ENCODE peak calls at places on chromosomes 12 and 14, in four cellular contexts. One of them, this sample, is unnamed.

GRCh38 chr14:105910426-105910825 is 384.0 kb downstream of the TMEM121 start:
- DNase-seq in SK-N-SH: no peak
- DNase-seq in GM12878: no peak
- DNase-seq in HepG2: no peak
- DNase-seq in this sample: no peak

GRCh38 chr12:68358532-68359485 is 26.6 kb upstream of the MDM1 start:
- DNase-seq in SK-N-SH: peak
- DNase-seq in GM12878: peak
- DNase-seq in HepG2: peak
- DNase-seq in this sample: peak

GRCh38 chr14:100580316-100581227 is 6.6 kb downstream of the BEGAIN start:
- DNase-seq in SK-N-SH: peak
- DNase-seq in GM12878: no peak
- DNase-seq in HepG2: no peak
- DNase-seq in this sample: no peak

GRCh38 chr12:83042441-83043215 is 355.9 kb downstream of the TMTC2 start:
- DNase-seq in SK-N-SH: no peak
- DNase-seq in GM12878: no peak
- DNase-seq in HepG2: no peak
- DNase-seq in this sample: no peak

GRCh38 chr14:105258846-105259245 is 10.5 kb downstream of the BTBD6 start:
- DNase-seq in SK-N-SH: no peak
- DNase-seq in GM12878: no peak
- DNase-seq in HepG2: no peak
- DNase-seq in this sample: no peak

GRCh38 chr12:122308811-122309210 is 42.5 kb upstream of the VPS33A start:
- DNase-seq in SK-N-SH: no peak
- DNase-seq in GM12878: no peak
- DNase-seq in HepG2: no peak
- DNase-seq in this sample: no peak

GRCh38 chr12:90404071-90404470 is 550.9 kb downstream of the CCER1 start:
- DNase-seq in SK-N-SH: no peak
- DNase-seq in GM12878: no peak
- DNase-seq in HepG2: no peak
- DNase-seq in this sample: no peak

GRCh38 chr12:6631549-6631961 is 4.2 kb downstream of the LPAR5 start:
- DNase-seq in SK-N-SH: no peak
- DNase-seq in GM12878: no peak
- DNase-seq in HepG2: no peak
- DNase-seq in this sample: no peak

GRCh38 chr14:59852350-59852749 is 18.2 kb downstream of the RTN1 start:
- DNase-seq in SK-N-SH: no peak
- DNase-seq in GM12878: no peak
- DNase-seq in HepG2: no peak
- DNase-seq in this sample: no peak

GRCh38 chr14:100547633-100548294 is 39.5 kb downstream of the BEGAIN start:
- DNase-seq in SK-N-SH: no peak
- DNase-seq in GM12878: no peak
- DNase-seq in HepG2: no peak
- DNase-seq in this sample: no peak

GRCh38 chr12:6284273-6284672 is 26.2 kb upstream of the PLEKHG6 start:
- DNase-seq in SK-N-SH: no peak
- DNase-seq in GM12878: no peak
- DNase-seq in HepG2: no peak
- DNase-seq in this sample: no peak

GRCh38 chr12:47995976-47996375 is 8.3 kb downstream of the COL2A1 start:
- DNase-seq in SK-N-SH: no peak
- DNase-seq in GM12878: no peak
- DNase-seq in HepG2: no peak
- DNase-seq in this sample: no peak

GRCh38 chr14:65769151-65769550 is 356.6 kb downstream of the FUT8 start:
- DNase-seq in SK-N-SH: no peak
- DNase-seq in GM12878: no peak
- DNase-seq in HepG2: no peak
- DNase-seq in this sample: no peak

GRCh38 chr14:24605435-24606190 is 3.9 kb downstream of the GZMH start:
- DNase-seq in SK-N-SH: peak
- DNase-seq in GM12878: no peak
- DNase-seq in HepG2: peak
- DNase-seq in this sample: peak

GRCh38 chr14:41606249-41607118 is at the start of gene LRFN5:
- DNase-seq in SK-N-SH: peak
- DNase-seq in GM12878: no peak
- DNase-seq in HepG2: no peak
- DNase-seq in this sample: no peak

GRCh38 chr14:70555890-70556289 is 21.1 kb upstream of the ADAM20 start:
- DNase-seq in SK-N-SH: no peak
- DNase-seq in GM12878: no peak
- DNase-seq in HepG2: no peak
- DNase-seq in this sample: no peak

GRCh38 chr14:86799244-86799647 is 1193.7 kb downstream of the GALC start:
- DNase-seq in SK-N-SH: no peak
- DNase-seq in GM12878: no peak
- DNase-seq in HepG2: peak
- DNase-seq in this sample: no peak

GRCh38 chr14:30162066-30162465 is 234.4 kb upstream of the PRKD1 start:
- DNase-seq in SK-N-SH: no peak
- DNase-seq in GM12878: no peak
- DNase-seq in HepG2: no peak
- DNase-seq in this sample: no peak

GRCh38 chr14:23633160-23633701 is 2.9 kb upstream of the DHRS2 start:
- DNase-seq in SK-N-SH: peak
- DNase-seq in GM12878: no peak
- DNase-seq in HepG2: peak
- DNase-seq in this sample: no peak

GRCh38 chr14:99940064-99940463 is 125.2 kb upstream of the EVL start:
- DNase-seq in SK-N-SH: no peak
- DNase-seq in GM12878: no peak
- DNase-seq in HepG2: no peak
- DNase-seq in this sample: no peak

GRCh38 chr12:48061943-48062719 is 43.7 kb downstream of the SENP1 start:
- DNase-seq in SK-N-SH: no peak
- DNase-seq in GM12878: no peak
- DNase-seq in HepG2: no peak
- DNase-seq in this sample: no peak

GRCh38 chr12:130086248-130086647 is 76.0 kb upstream of the FZD10 start:
- DNase-seq in SK-N-SH: no peak
- DNase-seq in GM12878: no peak
- DNase-seq in HepG2: no peak
- DNase-seq in this sample: no peak

GRCh38 chr12:109723311-109723791 is 9.7 kb downstream of the FAM222A start:
- DNase-seq in SK-N-SH: peak
- DNase-seq in GM12878: no peak
- DNase-seq in HepG2: no peak
- DNase-seq in this sample: no peak

GRCh38 chr12:65630555-65630954 is 193.7 kb upstream of the HMGA2 start:
- DNase-seq in SK-N-SH: no peak
- DNase-seq in GM12878: no peak
- DNase-seq in HepG2: no peak
- DNase-seq in this sample: no peak

GRCh38 chr12:52152905-52153317 is 38.9 kb downstream of the KRT80 start:
- DNase-seq in SK-N-SH: no peak
- DNase-seq in GM12878: no peak
- DNase-seq in HepG2: no peak
- DNase-seq in this sample: no peak

GRCh38 chr12:52149651-52150241 is 42.1 kb downstream of the KRT80 start:
- DNase-seq in SK-N-SH: peak
- DNase-seq in GM12878: no peak
- DNase-seq in HepG2: no peak
- DNase-seq in this sample: no peak

GRCh38 chr12:52149182-52149641 is 42.6 kb downstream of the KRT80 start:
- DNase-seq in SK-N-SH: no peak
- DNase-seq in GM12878: no peak
- DNase-seq in HepG2: no peak
- DNase-seq in this sample: no peak

GRCh38 chr12:52151153-52151858 is 40.5 kb downstream of the KRT80 start:
- DNase-seq in SK-N-SH: no peak
- DNase-seq in GM12878: no peak
- DNase-seq in HepG2: no peak
- DNase-seq in this sample: no peak

DNA sequence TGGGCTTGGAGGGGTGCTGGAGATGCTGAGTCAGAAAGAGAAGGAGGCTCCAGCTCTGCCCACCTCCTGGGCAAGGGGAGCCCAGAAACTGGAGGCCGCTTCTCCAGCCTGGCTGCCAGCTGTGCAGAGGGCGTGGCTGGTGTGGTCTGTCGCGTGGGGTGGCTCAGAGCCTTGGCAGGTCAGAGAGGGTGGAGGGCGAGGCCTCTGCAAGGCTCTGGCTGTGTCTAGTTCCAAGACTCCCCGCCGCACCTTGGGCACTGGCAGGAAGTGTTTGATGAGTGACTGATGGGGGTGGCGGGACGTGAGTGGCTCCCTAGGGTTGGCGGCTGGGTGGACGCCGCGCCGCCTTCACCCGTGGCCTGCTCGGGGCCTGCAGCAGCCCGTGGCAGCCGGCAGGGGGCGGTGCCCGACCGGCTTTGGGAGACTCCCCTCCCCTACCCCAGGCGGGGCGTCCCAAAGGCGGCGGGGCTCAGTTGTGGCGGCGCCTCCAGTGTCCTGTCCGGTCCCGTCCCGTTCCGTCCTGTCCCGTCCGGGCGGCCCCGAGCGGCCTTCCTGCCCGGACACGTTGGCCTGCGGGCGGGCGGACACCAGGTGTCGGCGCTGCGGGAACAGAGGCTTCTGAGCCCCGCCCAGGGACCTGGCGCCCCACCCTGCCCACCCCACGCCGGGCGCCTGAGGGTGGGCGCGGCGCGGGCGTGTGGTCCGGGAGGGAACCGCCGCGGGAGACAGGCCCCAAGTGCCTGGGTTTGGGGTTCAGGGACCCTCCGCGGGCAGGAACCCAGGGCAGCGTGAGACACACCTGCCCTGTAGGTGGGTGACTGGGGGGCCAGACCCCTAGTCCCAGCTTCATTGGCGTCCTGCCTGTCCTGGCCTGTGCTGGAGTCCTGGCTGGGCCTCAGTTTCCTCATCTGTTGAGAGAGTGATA is 39.7 kb downstream of the KRT80 start:
- DNase-seq in SK-N-SH: peak
- DNase-seq in GM12878: no peak
- DNase-seq in HepG2: no peak
- DNase-seq in this sample: peak
- TF ChIP-seq NFIC in SK-N-SH: no peak
- TF ChIP-seq NFIC in GM12878: no peak
- TF ChIP-seq NFIC in HepG2: no peak
- TF ChIP-seq NFIC in this sample: no peak

GRCh38 chr12:120468271-120468845 is 1.2 kb downstream of the SRSF9 start:
- DNase-seq in SK-N-SH: peak
- DNase-seq in GM12878: no peak
- DNase-seq in HepG2: peak
- DNase-seq in this sample: no peak

GRCh38 chr12:120467439-120467838 is 2.1 kb downstream of the SRSF9 start:
- DNase-seq in SK-N-SH: no peak
- DNase-seq in GM12878: no peak
- DNase-seq in HepG2: no peak
- DNase-seq in this sample: no peak

GRCh38 chr12:120468846-120469449 is 600 bp downstream of the SRSF9 start:
- DNase-seq in SK-N-SH: peak
- DNase-seq in GM12878: no peak
- DNase-seq in HepG2: no peak
- DNase-seq in this sample: peak

GRCh38 chr12:120469450-120470149 is at the start of gene SRSF9:
- DNase-seq in SK-N-SH: peak
- DNase-seq in GM12878: peak
- DNase-seq in HepG2: peak
- DNase-seq in this sample: peak

DNA sequence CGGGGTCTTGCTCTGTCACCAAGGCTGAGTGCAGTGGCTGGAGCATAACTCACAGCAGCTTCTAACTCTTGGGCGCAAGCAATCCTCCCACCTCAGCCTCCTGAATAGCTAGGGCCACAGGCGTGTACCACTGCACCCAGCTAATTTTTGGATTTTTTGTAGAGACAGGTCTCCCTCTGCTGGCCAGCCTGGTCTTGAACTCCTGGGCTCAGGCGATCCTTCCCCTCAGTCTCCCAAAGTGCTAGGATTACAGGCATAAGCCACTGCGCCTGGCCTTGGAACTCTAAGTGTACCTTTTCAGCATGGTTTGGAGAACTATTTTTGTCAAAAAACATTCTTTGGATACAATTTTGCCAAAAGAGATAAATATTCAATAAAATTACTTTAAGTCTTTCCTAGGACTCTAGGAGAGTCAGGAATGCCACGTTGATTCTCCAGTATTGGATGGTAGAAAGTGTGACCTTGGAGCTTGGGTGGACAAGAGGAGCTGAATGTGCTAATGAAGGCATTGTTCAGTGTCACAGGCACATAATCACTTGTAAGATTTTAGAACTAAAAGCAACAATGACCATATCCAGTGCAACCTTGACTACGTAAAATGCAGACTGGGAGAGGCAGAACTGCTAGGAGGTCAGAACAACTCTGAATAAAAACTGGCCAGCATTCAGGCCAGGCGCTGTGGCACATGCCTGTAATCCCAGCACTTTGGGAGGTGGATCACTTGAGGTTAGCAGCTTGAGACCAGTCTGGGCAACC is 2.8 kb downstream of the SRSF9 start:
- DNase-seq in SK-N-SH: peak
- DNase-seq in GM12878: no peak
- DNase-seq in HepG2: peak
- DNase-seq in this sample: no peak
- TF ChIP-seq NFIC in SK-N-SH: no peak
- TF ChIP-seq NFIC in GM12878: no peak
- TF ChIP-seq NFIC in HepG2: no peak
- TF ChIP-seq NFIC in this sample: no peak

DNA sequence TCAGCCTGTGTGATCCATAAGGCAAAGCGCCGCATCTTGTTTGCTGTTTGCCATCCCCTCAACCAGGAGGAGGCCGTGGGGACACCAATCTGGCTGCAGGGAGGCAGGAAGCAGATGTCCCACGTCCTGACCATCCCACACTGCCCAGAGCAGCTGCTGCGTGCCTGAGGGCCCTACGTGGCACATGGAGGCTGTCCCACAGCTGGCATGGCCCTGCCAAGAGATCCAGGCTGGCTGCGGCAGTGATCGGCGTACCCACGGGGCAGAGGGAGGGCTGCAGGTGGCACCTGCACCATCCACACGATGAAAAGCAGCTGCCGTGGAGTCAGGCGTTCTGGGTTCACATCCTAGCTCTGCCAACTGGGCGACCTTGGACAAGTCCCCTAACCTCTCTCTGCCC is 42.0 kb downstream of the NCOR2 start:
- DNase-seq in SK-N-SH: peak
- DNase-seq in GM12878: no peak
- DNase-seq in HepG2: no peak
- DNase-seq in this sample: no peak
- TF ChIP-seq NFIC in SK-N-SH: no peak
- TF ChIP-seq NFIC in GM12878: no peak
- TF ChIP-seq NFIC in HepG2: no peak
- TF ChIP-seq NFIC in this sample: no peak

GRCh38 chr14:104066279-104066678 is 19.2 kb upstream of the ASPG start:
- DNase-seq in SK-N-SH: no peak
- DNase-seq in GM12878: no peak
- DNase-seq in HepG2: no peak
- DNase-seq in this sample: no peak

GRCh38 chr14:104069541-104069940 is 16.0 kb upstream of the ASPG start:
- DNase-seq in SK-N-SH: no peak
- DNase-seq in GM12878: no peak
- DNase-seq in HepG2: no peak
- DNase-seq in this sample: no peak

GRCh38 chr14:104066719-104067118 is 18.8 kb upstream of the ASPG start:
- DNase-seq in SK-N-SH: no peak
- DNase-seq in GM12878: no peak
- DNase-seq in HepG2: no peak
- DNase-seq in this sample: no peak

GRCh38 chr14:104063998-104064397 is 21.5 kb upstream of the ASPG start:
- DNase-seq in SK-N-SH: no peak
- DNase-seq in GM12878: no peak
- DNase-seq in HepG2: no peak
- DNase-seq in this sample: no peak
- TF ChIP-seq NFIC in SK-N-SH: no peak
- TF ChIP-seq NFIC in GM12878: no peak
- TF ChIP-seq NFIC in HepG2: no peak
- TF ChIP-seq NFIC in this sample: no peak

This sample was measured in K562.